ENCODE peak calls at places on chromosomes 3 and 15, in six cellular contexts. One of them, this sample, is unnamed.

GRCh38 chr3:44915702-44916438 is 41.5 kb downstream of the TGM4 start:
- DNase-seq in kidney: no peak
- DNase-seq in mammary epithelial cell: no peak
- DNase-seq in fibroblast of pulmonary artery: peak; percentile 33
- DNase-seq in AG04449: no peak
- DNase-seq in colonic mucosa: no peak
- DNase-seq in this sample: no peak

GRCh38 chr15:99165956-99166689 is 61.2 kb downstream of the SYNM start:
- DNase-seq in kidney: no peak
- DNase-seq in mammary epithelial cell: no peak
- DNase-seq in fibroblast of pulmonary artery: no peak
- DNase-seq in AG04449: no peak
- DNase-seq in colonic mucosa: no peak
- DNase-seq in this sample: no peak

GRCh38 chr15:55060831-55061230 is 135.9 kb downstream of the RSL24D1 start:
- DNase-seq in kidney: no peak
- DNase-seq in mammary epithelial cell: no peak
- DNase-seq in fibroblast of pulmonary artery: no peak
- DNase-seq in AG04449: no peak
- DNase-seq in colonic mucosa: no peak
- DNase-seq in this sample: no peak

GRCh38 chr3:53045107-53045783 is 628 bp downstream of the SFMBT1 start:
- DNase-seq in kidney: peak; percentile 83
- DNase-seq in mammary epithelial cell: no peak
- DNase-seq in fibroblast of pulmonary artery: peak; percentile 44
- DNase-seq in AG04449: no peak
- DNase-seq in colonic mucosa: peak; percentile 48
- DNase-seq in this sample: no peak

GRCh38 chr3:122562923-122563716 is 980 bp downstream of the PARP9 start:
- DNase-seq in kidney: no peak
- DNase-seq in mammary epithelial cell: no peak
- DNase-seq in fibroblast of pulmonary artery: no peak
- DNase-seq in AG04449: no peak
- DNase-seq in colonic mucosa: no peak
- DNase-seq in this sample: no peak

GRCh38 chr3:133676336-133677118 is 14.8 kb upstream of the TOPBP1 start:
- DNase-seq in kidney: no peak
- DNase-seq in mammary epithelial cell: no peak
- DNase-seq in fibroblast of pulmonary artery: no peak
- DNase-seq in AG04449: no peak
- DNase-seq in colonic mucosa: no peak
- DNase-seq in this sample: no peak

GRCh38 chr3:169522595-169523529 is 140.7 kb downstream of the MECOM start:
- DNase-seq in kidney: no peak
- DNase-seq in mammary epithelial cell: no peak
- DNase-seq in fibroblast of pulmonary artery: no peak
- DNase-seq in AG04449: no peak
- DNase-seq in colonic mucosa: no peak
- DNase-seq in this sample: no peak

GRCh38 chr3:18847583-18848197 is 300.6 kb upstream of the KCNH8 start:
- DNase-seq in kidney: no peak
- DNase-seq in mammary epithelial cell: no peak
- DNase-seq in fibroblast of pulmonary artery: no peak
- DNase-seq in AG04449: no peak
- DNase-seq in colonic mucosa: no peak
- DNase-seq in this sample: no peak

GRCh38 chr3:185631508-185632206 is 45.6 kb downstream of the SENP2 start:
- DNase-seq in kidney: no peak
- DNase-seq in mammary epithelial cell: peak; percentile 10
- DNase-seq in fibroblast of pulmonary artery: peak; percentile 26
- DNase-seq in AG04449: no peak
- DNase-seq in colonic mucosa: no peak
- DNase-seq in this sample: no peak

DNA sequence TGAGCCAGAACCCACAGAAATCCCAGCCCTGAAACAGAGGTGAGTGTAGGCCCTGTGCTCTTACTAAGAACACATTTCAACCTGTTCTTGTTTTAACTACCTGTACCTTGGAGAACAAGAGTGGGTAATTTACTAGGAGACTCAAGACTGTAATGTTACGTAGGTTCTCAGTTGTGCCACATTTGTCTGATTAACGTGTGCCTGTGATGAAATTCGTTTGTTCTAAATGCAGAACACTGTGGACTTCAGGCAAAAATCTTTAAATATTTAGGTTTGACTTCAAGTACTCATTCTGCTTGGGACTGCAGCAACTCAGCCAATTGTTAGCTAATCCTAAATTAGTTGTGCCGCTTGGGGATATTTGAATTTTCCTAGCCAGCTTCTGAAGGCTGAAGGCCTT is 28.3 kb downstream of the GTF2E1 start:
- DNase-seq in kidney: no peak
- DNase-seq in mammary epithelial cell: no peak
- DNase-seq in fibroblast of pulmonary artery: no peak
- DNase-seq in AG04449: no peak
- DNase-seq in colonic mucosa: no peak
- DNase-seq in this sample: no peak
- H3K4me3 ChIP-seq in kidney: no peak overlapping the region
- H3K4me3 ChIP-seq in mammary epithelial cell: no peak overlapping the region
- H3K4me3 ChIP-seq in fibroblast of pulmonary artery: no peak overlapping the region
- H3K4me3 ChIP-seq in AG04449: no peak overlapping the region
- H3K4me3 ChIP-seq in colonic mucosa: no peak overlapping the region
- H3K4me3 ChIP-seq in this sample: no peak overlapping the region

GRCh38 chr15:51750942-51751686 is at the start of gene TMOD2:
- DNase-seq in kidney: peak; percentile 83
- DNase-seq in mammary epithelial cell: peak; percentile 66
- DNase-seq in fibroblast of pulmonary artery: peak; percentile 31
- DNase-seq in AG04449: no peak
- DNase-seq in colonic mucosa: peak; percentile 64
- DNase-seq in this sample: no peak
- H3K4me3 ChIP-seq in kidney: peak within 1 kb of the TSS; percentile 71
- H3K4me3 ChIP-seq in mammary epithelial cell: peak within 1 kb of the TSS; percentile 52
- H3K4me3 ChIP-seq in fibroblast of pulmonary artery: peak within 1 kb of the TSS; percentile 67
- H3K4me3 ChIP-seq in AG04449: peak within 1 kb of the TSS; percentile 66
- H3K4me3 ChIP-seq in colonic mucosa: peak within 1 kb of the TSS; percentile 61
- H3K4me3 ChIP-seq in this sample: peak within 1 kb of the TSS; percentile 51

GRCh38 chr3:100402150-100402706 is 889 bp downstream of the LNP1 start:
- DNase-seq in kidney: no peak
- DNase-seq in mammary epithelial cell: peak; percentile 53
- DNase-seq in fibroblast of pulmonary artery: peak; percentile 42
- DNase-seq in AG04449: no peak
- DNase-seq in colonic mucosa: no peak
- DNase-seq in this sample: peak; percentile 44
- H3K4me3 ChIP-seq in kidney: peak overlapping the region; percentile 99
- H3K4me3 ChIP-seq in mammary epithelial cell: peak overlapping the region; percentile 52
- H3K4me3 ChIP-seq in fibroblast of pulmonary artery: peak overlapping the region; percentile 92
- H3K4me3 ChIP-seq in AG04449: peak overlapping the region; percentile 84
- H3K4me3 ChIP-seq in colonic mucosa: peak overlapping the region; percentile 98
- H3K4me3 ChIP-seq in this sample: peak overlapping the region; percentile 76

GRCh38 chr15:27796405-27797085 is 302.6 kb downstream of the OCA2 start:
- DNase-seq in kidney: no peak
- DNase-seq in mammary epithelial cell: no peak
- DNase-seq in fibroblast of pulmonary artery: no peak
- DNase-seq in AG04449: no peak
- DNase-seq in colonic mucosa: no peak
- DNase-seq in this sample: no peak
- H3K4me3 ChIP-seq in kidney: no peak overlapping the region
- H3K4me3 ChIP-seq in mammary epithelial cell: no peak overlapping the region
- H3K4me3 ChIP-seq in fibroblast of pulmonary artery: no peak overlapping the region
- H3K4me3 ChIP-seq in AG04449: no peak overlapping the region
- H3K4me3 ChIP-seq in colonic mucosa: no peak overlapping the region
- H3K4me3 ChIP-seq in this sample: no peak overlapping the region

GRCh38 chr3:46690798-46691197 is 2.7 kb downstream of the ALS2CL start:
- DNase-seq in kidney: peak; percentile 82
- DNase-seq in mammary epithelial cell: peak; percentile 54
- DNase-seq in fibroblast of pulmonary artery: no peak
- DNase-seq in AG04449: no peak
- DNase-seq in colonic mucosa: peak; percentile 77
- DNase-seq in this sample: no peak
- H3K4me3 ChIP-seq in kidney: no peak overlapping the region
- H3K4me3 ChIP-seq in mammary epithelial cell: no peak overlapping the region
- H3K4me3 ChIP-seq in fibroblast of pulmonary artery: no peak overlapping the region
- H3K4me3 ChIP-seq in AG04449: no peak overlapping the region
- H3K4me3 ChIP-seq in colonic mucosa: no peak overlapping the region
- H3K4me3 ChIP-seq in this sample: no peak overlapping the region

DNA sequence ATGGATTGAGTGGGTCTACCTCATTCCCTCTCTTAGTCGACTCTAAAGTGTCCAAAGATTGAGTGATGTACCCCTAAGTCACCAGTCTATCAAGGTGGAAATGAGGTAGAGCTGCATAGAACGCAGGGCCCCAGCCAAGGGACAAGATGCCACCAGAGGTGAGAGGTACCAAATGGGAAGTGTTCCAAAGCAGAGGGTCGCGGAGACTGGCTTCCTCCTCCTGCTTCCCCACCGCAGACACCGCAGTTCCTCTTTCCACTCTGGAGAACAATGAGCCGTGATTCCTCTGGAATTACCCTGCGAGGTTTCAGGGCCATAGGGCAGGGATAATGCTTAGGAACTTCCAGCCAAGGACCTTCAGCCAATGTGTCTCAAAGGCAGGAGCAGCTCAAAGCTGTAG is 55.8 kb downstream of the DAPK2 start:
- DNase-seq in kidney: no peak
- DNase-seq in mammary epithelial cell: no peak
- DNase-seq in fibroblast of pulmonary artery: no peak
- DNase-seq in AG04449: no peak
- DNase-seq in colonic mucosa: no peak
- DNase-seq in this sample: no peak
- H3K4me3 ChIP-seq in kidney: no peak overlapping the region
- H3K4me3 ChIP-seq in mammary epithelial cell: no peak overlapping the region
- H3K4me3 ChIP-seq in fibroblast of pulmonary artery: no peak overlapping the region
- H3K4me3 ChIP-seq in AG04449: no peak overlapping the region
- H3K4me3 ChIP-seq in colonic mucosa: no peak overlapping the region
- H3K4me3 ChIP-seq in this sample: no peak overlapping the region

GRCh38 chr3:62872318-62872717 is 2.9 kb downstream of the CADPS start:
- DNase-seq in kidney: no peak
- DNase-seq in mammary epithelial cell: no peak
- DNase-seq in fibroblast of pulmonary artery: no peak
- DNase-seq in AG04449: no peak
- DNase-seq in colonic mucosa: no peak
- DNase-seq in this sample: no peak

GRCh38 chr3:62875103-62876002 is at the start of gene CADPS:
- DNase-seq in kidney: peak; percentile 65
- DNase-seq in mammary epithelial cell: no peak
- DNase-seq in fibroblast of pulmonary artery: no peak
- DNase-seq in AG04449: no peak
- DNase-seq in colonic mucosa: peak; percentile 37
- DNase-seq in this sample: no peak

GRCh38 chr3:62874398-62875102 is 666 bp downstream of the CADPS start:
- DNase-seq in kidney: no peak
- DNase-seq in mammary epithelial cell: no peak
- DNase-seq in fibroblast of pulmonary artery: no peak
- DNase-seq in AG04449: no peak
- DNase-seq in colonic mucosa: peak; percentile 33
- DNase-seq in this sample: no peak

GRCh38 chr3:62876064-62876463 is 848 bp upstream of the CADPS start:
- DNase-seq in kidney: no peak
- DNase-seq in mammary epithelial cell: peak; percentile 39
- DNase-seq in fibroblast of pulmonary artery: peak; percentile 60
- DNase-seq in AG04449: no peak
- DNase-seq in colonic mucosa: peak; percentile 69
- DNase-seq in this sample: no peak

GRCh38 chr3:62873672-62874397 is 1.4 kb downstream of the CADPS start:
- DNase-seq in kidney: peak; percentile 74
- DNase-seq in mammary epithelial cell: no peak
- DNase-seq in fibroblast of pulmonary artery: no peak
- DNase-seq in AG04449: no peak
- DNase-seq in colonic mucosa: peak; percentile 67
- DNase-seq in this sample: no peak
- H3K4me3 ChIP-seq in kidney: peak overlapping the region; percentile 59
- H3K4me3 ChIP-seq in mammary epithelial cell: peak overlapping the region; percentile 6
- H3K4me3 ChIP-seq in fibroblast of pulmonary artery: no peak overlapping the region
- H3K4me3 ChIP-seq in AG04449: peak overlapping the region; percentile 32
- H3K4me3 ChIP-seq in colonic mucosa: peak overlapping the region; percentile 50
- H3K4me3 ChIP-seq in this sample: no peak overlapping the region

DNA sequence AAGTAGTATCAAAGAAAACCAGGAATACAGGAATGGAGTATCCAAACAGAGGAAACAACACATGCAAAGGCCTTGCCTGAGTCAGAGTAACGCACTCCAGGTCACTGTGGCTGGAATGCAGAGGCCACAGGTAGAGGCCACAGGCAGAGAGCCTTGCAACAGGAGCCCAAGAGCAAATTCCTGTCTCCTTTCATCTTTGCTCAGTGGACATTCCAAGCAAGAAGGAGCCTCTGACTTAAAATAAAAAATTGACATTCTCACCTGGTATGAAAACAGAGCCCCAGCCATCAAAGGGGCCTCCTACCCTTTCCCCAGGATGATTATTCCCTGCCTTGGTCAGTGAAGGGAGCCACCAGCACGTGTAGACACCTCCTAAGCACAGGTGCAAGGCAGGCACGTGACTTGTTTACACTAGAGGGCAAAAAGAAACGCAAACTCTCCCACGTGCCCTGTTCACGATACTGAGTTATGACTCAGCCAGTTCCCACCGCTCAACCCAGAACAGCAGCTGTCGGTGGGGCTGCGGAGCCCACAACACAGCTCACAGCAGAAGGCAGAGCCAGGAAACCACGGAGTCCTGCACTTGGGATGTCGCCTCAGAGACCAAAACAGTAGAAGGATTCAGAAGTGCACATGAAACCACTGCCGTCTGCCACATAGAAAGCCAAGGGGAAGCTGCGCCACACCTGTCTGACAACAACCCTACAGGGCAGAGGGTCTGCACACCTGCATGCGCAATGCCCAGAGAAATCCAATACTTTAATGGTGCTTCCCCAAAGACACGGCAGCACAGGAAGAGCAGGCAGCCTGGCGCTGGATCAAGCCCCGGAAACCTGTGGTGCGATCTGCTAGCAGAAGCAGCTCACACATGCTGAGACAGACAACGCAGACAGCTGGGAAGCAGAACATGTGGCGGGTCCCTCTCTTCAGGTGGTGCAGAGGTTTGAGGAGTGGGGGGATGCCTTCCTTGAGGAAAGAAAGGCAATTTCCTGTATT is 52.1 kb downstream of the ITGB5 start:
- DNase-seq in kidney: peak; percentile 80
- DNase-seq in mammary epithelial cell: peak; percentile 79
- DNase-seq in fibroblast of pulmonary artery: peak; percentile 90
- DNase-seq in AG04449: peak; percentile 63
- DNase-seq in colonic mucosa: peak; percentile 80
- DNase-seq in this sample: no peak
- H3K4me3 ChIP-seq in kidney: no peak overlapping the region
- H3K4me3 ChIP-seq in mammary epithelial cell: no peak overlapping the region
- H3K4me3 ChIP-seq in fibroblast of pulmonary artery: no peak overlapping the region
- H3K4me3 ChIP-seq in AG04449: peak overlapping the region; percentile 29
- H3K4me3 ChIP-seq in colonic mucosa: no peak overlapping the region
- H3K4me3 ChIP-seq in this sample: no peak overlapping the region

DNA sequence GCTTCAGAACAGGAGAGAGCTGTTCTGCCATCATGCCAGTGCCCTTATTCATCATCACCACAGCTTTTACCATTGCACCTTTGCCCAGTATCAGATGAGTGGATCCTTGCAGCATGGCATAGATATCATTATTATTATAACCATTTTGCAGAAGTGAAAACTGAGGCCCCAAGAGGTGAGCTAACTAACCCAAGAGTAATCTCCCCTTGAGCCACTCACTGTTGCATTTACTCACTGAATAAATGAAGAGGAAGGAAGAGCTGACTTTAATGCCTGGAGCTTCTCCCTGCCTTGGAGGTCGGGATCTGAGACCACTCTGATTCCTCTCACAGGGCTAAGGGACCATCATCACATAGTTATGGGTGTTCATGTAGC is 32.0 kb downstream of the HRH1 start:
- DNase-seq in kidney: no peak
- DNase-seq in mammary epithelial cell: no peak
- DNase-seq in fibroblast of pulmonary artery: no peak
- DNase-seq in AG04449: no peak
- DNase-seq in colonic mucosa: no peak
- DNase-seq in this sample: no peak
- H3K4me3 ChIP-seq in kidney: no peak overlapping the region
- H3K4me3 ChIP-seq in mammary epithelial cell: no peak overlapping the region
- H3K4me3 ChIP-seq in fibroblast of pulmonary artery: no peak overlapping the region
- H3K4me3 ChIP-seq in AG04449: no peak overlapping the region
- H3K4me3 ChIP-seq in colonic mucosa: no peak overlapping the region
- H3K4me3 ChIP-seq in this sample: no peak overlapping the region

This sample was measured in BJ.